ENCODE peak calls at places on chromosomes 5 and 9, in five cellular contexts. W is C1 segment of cervical spinal cord; T is endothelial cell; Y is stimulated activated CD4-positive, alpha-beta T cell treated with anti-CD3 and anti-CD28 coated beads, Interleukin-15, amount 100 ng/mL, for 1 hour; P is NCI-H1092 treated with DMSO at 0.1 percent for 48 hours. F is an unnamed sample.

GRCh38 chr9:135562235-135562745 is 734 bp downstream of the PAEP start:
- DNase-seq in W (no peak), T (no peak), Y (no peak), P (no peak), F (no peak)

GRCh38 chr5:127812570-127812969 is 109.4 kb downstream of the CCDC192 start:
- DNase-seq in W (no peak), T (no peak), Y (no peak), P (no peak), F (no peak)

GRCh38 chr9:128244443-128245226 is 31.2 kb downstream of the GOLGA2 start:
- DNase-seq in W (no peak), T (no peak), Y (no peak), P (no peak), F (no peak)

GRCh38 chr9:135290086-135290485 is 189.5 kb upstream of the PPP1R26 start:
- DNase-seq in W (no peak), T (no peak), Y (no peak), P (no peak), F (peak)

GRCh38 chr5:34571380-34572041 is 84.6 kb upstream of the RAI14 start:
- DNase-seq in W (no peak), T (no peak), Y (no peak), P (no peak), F (no peak)

GRCh38 chr9:15570769-15571168 is 17.9 kb downstream of the CCDC171 start:
- DNase-seq in W (no peak), T (no peak), Y (no peak), P (peak), F (no peak)

GRCh38 chr5:4941957-4942830 is 197.9 kb upstream of the ADAMTS16 start:
- DNase-seq in W (peak), T (peak), Y (no peak), P (no peak), F (peak)

GRCh38 chr5:53027913-53028312 is 38.8 kb downstream of the ITGA2 start:
- DNase-seq in W (no peak), T (no peak), Y (no peak), P (no peak), F (no peak)

GRCh38 chr5:52896524-52897237 is 92.5 kb upstream of the ITGA2 start:
- DNase-seq in W (no peak), T (no peak), Y (no peak), P (no peak), F (no peak)

GRCh38 chr9:136514022-136514714 is 31.3 kb upstream of the SEC16A start:
- DNase-seq in W (no peak), T (no peak), Y (no peak), P (no peak), F (no peak)

GRCh38 chr9:5536684-5537083 is 26.4 kb downstream of the PDCD1LG2 start:
- DNase-seq in W (no peak), T (no peak), Y (no peak), P (no peak), F (no peak)

GRCh38 chr5:1007681-1008450 is 736 bp upstream of the NKD2 start:
- DNase-seq in W (no peak), T (peak), Y (no peak), P (no peak), F (peak)

GRCh38 chr5:100777680-100778281 is 125.3 kb downstream of the ST8SIA4 start:
- DNase-seq in W (no peak), T (no peak), Y (no peak), P (no peak), F (no peak)

GRCh38 chr9:12875216-12875615 is 100.4 kb downstream of the LURAP1L start:
- DNase-seq in W (no peak), T (no peak), Y (no peak), P (no peak), F (no peak)

GRCh38 chr9:3371842-3372241 is 154.0 kb downstream of the RFX3 start:
- DNase-seq in W (no peak), T (no peak), Y (no peak), P (no peak), F (no peak)

GRCh38 chr5:2746642-2747041 is 4.8 kb downstream of the IRX2 start:
- DNase-seq in W (no peak), T (no peak), Y (no peak), P (peak), F (no peak)

GRCh38 chr5:157890825-157891587 is 32.1 kb upstream of the CLINT1 start:
- DNase-seq in W (no peak), T (no peak), Y (no peak), P (no peak), F (no peak)

GRCh38 chr9:88183798-88184495 is 45.7 kb upstream of the SPATA31C2 start:
- DNase-seq in W (no peak), T (no peak), Y (no peak), P (no peak), F (no peak)

GRCh38 chr9:80501635-80502034 is 929.9 kb downstream of the TLE4 start:
- DNase-seq in W (no peak), T (no peak), Y (no peak), P (no peak), F (no peak)

GRCh38 chr5:146748533-146748932 is 130.0 kb downstream of the PPP2R2B start:
- DNase-seq in W (no peak), T (no peak), Y (no peak), P (no peak), F (no peak)

GRCh38 chr5:66807743-66808142 is 211.6 kb downstream of the MAST4 start:
- DNase-seq in W (peak), T (no peak), Y (no peak), P (peak), F (no peak)

GRCh38 chr5:172648755-172649154 is 7.7 kb downstream of the NEURL1B start:
- DNase-seq in W (no peak), T (no peak), Y (no peak), P (no peak), F (no peak)

GRCh38 chr9:96417051-96417586 is 1.1 kb downstream of the ZNF367 start:
- DNase-seq in W (peak), T (peak), Y (peak), P (peak), F (peak)

GRCh38 chr5:148939676-148940075 is 113.3 kb downstream of the ADRB2 start:
- DNase-seq in W (no peak), T (no peak), Y (no peak), P (no peak), F (no peak)

GRCh38 chr5:180054226-180054625 is 17.3 kb downstream of the RNF130 start:
- DNase-seq in W (no peak), T (no peak), Y (no peak), P (no peak), F (no peak)

GRCh38 chr9:120692901-120693573 is 21.2 kb downstream of the MEGF9 start:
- DNase-seq in W (no peak), T (no peak), Y (no peak), P (no peak), F (no peak)

GRCh38 chr5:153969563-153969895 is 69.2 kb downstream of the FAM114A2 start:
- DNase-seq in W (no peak), T (no peak), Y (no peak), P (no peak), F (no peak)

GRCh38 chr5:142770650-142771609 is 753 bp downstream of the ARHGAP26 start:
- DNase-seq in W (peak), T (peak), Y (peak), P (peak), F (peak)

F was measured in pancreas.